ENCODE peak calls at places on chromosome X, in five cellular contexts. G is stomach, M is suprapubic skin, E is HCT116, F is HepG2. V is an unnamed sample.

GRCh38 chrX:20116575-20117240 is at the start of gene MAP7D2:
- DNase-seq in G (no peak), M (no peak), E (no peak), F (peak; percentile 2), V (no peak)

GRCh38 chrX:135389717-135390116 is 32.0 kb upstream of the SMIM10L2A start:
- DNase-seq in G (no peak), M (no peak), E (peak; percentile 75), F (peak; percentile 51), V (no peak)

GRCh38 chrX:140317462-140317861 is 187.4 kb downstream of the SOX3 start:
- DNase-seq in G (no peak), M (no peak), E (no peak), F (no peak), V (no peak)

GRCh38 chrX:72394518-72395163 is 88.9 kb upstream of the CITED1 start:
- DNase-seq in G (no peak), M (no peak), E (no peak), F (no peak), V (no peak)

GRCh38 chrX:3346436-3347329 is at the start of gene MXRA5:
- DNase-seq in G (no peak), M (no peak), E (no peak), F (no peak), V (no peak)

GRCh38 chrX:110003167-110004156 is 548 bp downstream of the TMEM164 start:
- DNase-seq in G (peak; percentile 39), M (peak; percentile 62), E (no peak), F (no peak), V (no peak)

GRCh38 chrX:21800344-21800770 is 39.1 kb upstream of the MBTPS2 start:
- DNase-seq in G (no peak), M (no peak), E (no peak), F (no peak), V (no peak)

GRCh38 chrX:109785053-109785452 is 52.0 kb upstream of the ACSL4 start:
- DNase-seq in G (no peak), M (no peak), E (no peak), F (no peak), V (no peak)

GRCh38 chrX:143580266-143580665 is 55.6 kb downstream of the SLITRK4 start:
- DNase-seq in G (no peak), M (no peak), E (no peak), F (no peak), V (no peak)

GRCh38 chrX:86039625-86040568 is 7.5 kb downstream of the CHM start:
- DNase-seq in G (no peak), M (no peak), E (no peak), F (peak; percentile 59), V (no peak)

GRCh38 chrX:129833153-129834004 is 10.3 kb downstream of the ZDHHC9 start:
- DNase-seq in G (no peak), M (no peak), E (no peak), F (no peak), V (no peak)

GRCh38 chrX:109890910-109891502 is 111.9 kb upstream of the TMEM164 start:
- DNase-seq in G (peak; percentile 61), M (no peak), E (peak; percentile 43), F (peak; percentile 43), V (no peak)

GRCh38 chrX:1477801-1478458 is 25.2 kb upstream of the ASMTL start:
- DNase-seq in G (no peak), M (peak; percentile 17), E (no peak), F (no peak), V (no peak)

GRCh38 chrX:21932277-21932996 is 8.1 kb upstream of the SMS start:
- DNase-seq in G (no peak), M (no peak), E (no peak), F (peak; percentile 21), V (no peak)

GRCh38 chrX:81195712-81196111 is 6.0 kb downstream of the HMGN5 start:
- DNase-seq in G (peak; percentile 57), M (no peak), E (peak; percentile 33), F (peak; percentile 27), V (no peak)

GRCh38 chrX:40041915-40042314 is 55.8 kb downstream of the BCOR start:
- DNase-seq in G (no peak), M (no peak), E (no peak), F (no peak), V (no peak)

GRCh38 chrX:71619193-71619592 is 882 bp upstream of the CXCR3 start:
- DNase-seq in G (no peak), M (no peak), E (no peak), F (no peak), V (no peak)

GRCh38 chrX:18895157-18895952 is 88.6 kb downstream of the PHKA2 start:
- DNase-seq in G (no peak), M (peak; percentile 39), E (no peak), F (no peak), V (no peak)
- TF ChIP-seq POLR2AphosphoS5 in G (no peak), M (no peak), E (no peak), F (no peak), V (no peak)

DNA sequence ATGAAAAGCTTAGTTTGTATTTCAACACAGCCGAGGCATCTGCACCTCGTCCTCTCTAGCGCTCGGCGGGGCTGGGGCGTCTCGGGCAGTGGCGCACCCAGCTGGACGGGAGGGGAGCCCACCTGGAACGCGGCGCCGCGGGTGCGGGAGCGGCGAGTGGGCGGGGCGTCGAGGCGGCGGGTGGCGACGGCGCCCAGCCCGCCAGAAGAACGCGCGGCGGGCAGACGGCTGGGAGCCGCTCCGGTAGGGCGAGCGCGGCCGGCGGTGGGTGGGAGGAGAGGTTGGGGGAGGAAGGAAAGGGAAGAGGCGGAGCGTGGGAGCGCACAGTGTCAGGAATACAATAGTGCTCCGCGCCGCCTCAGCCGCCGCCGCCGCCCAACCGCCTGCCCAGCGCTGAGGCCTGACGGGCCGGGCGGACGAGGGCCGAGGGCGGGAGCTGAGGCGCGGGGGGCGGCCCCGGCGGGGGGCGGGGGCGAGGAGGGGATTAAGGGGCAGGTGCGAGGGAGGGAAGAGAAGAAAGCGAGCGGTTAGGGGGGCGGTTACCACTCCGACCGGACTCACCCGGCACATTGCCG is at the start of gene JADE3:
- DNase-seq in G (peak; percentile 76), M (peak; percentile 68), E (peak; percentile 29), F (peak; percentile 55), V (no peak)
- TF ChIP-seq POLR2AphosphoS5 in G (no peak), M (no peak), E (no peak), F (no peak), V (no peak)

GRCh38 chrX:131045786-131046185 is 12.4 kb upstream of the ARHGAP36 start:
- DNase-seq in G (no peak), M (no peak), E (no peak), F (no peak), V (no peak)
- TF ChIP-seq POLR2AphosphoS5 in G (no peak), M (no peak), E (no peak), F (no peak), V (no peak)

GRCh38 chrX:49272426-49272825 is 2.8 kb downstream of the PPP1R3F start:
- DNase-seq in G (no peak), M (peak; percentile 19), E (no peak), F (no peak), V (no peak)
- TF ChIP-seq POLR2AphosphoS5 in G (no peak), M (no peak), E (no peak), F (no peak), V (no peak)

DNA sequence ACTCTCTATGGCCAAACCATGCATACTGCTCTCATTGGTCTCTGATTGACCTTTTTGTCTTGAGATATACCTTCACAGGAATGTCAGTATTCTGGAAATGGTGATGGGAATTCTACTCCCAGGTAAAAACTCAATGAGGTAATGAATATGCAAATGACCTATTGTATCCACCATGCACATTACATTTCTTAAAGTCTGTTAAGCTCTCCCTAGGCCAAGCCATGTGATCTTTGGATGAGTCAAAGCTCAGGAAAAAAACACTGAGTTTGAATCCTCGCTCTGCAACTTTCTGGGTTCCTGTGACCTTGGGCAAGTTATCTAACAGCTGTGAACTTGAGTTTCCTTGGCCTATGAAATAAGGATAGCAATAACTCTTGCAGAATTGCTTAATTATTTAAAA is 175.4 kb downstream of the PPP1R2C start:
- DNase-seq in G (no peak), M (no peak), E (no peak), F (no peak), V (no peak)
- TF ChIP-seq POLR2AphosphoS5 in G (no peak), M (no peak), E (no peak), F (no peak), V (no peak)

DNA sequence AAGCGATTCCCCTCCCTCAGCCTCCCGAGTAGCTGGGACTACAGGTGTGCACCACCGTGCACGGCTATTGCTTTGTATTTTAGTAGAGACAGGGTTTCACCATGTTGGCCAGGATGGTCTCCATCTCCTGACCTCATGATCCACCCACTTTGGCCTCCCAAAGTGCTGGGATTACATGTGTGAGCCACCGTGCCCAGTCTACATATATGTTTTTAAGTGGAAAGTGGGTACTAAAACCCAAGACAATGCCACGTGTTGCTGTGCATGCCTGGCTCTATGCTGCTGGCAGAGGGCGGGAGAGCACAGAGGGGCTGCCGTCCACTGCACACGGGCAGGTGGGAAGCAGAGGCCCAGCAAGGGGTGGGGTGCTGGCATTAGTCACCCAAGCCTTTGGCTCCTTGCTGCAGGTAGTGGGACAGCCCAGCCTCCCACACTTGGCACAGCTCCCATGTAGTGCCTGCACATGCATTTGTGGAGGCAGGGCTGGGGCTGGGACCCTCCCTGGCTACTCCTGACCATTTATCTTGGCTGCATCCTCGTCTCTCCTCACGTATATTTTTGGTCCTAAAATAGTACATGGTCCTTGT is 3.5 kb downstream of the EMD start:
- DNase-seq in G (no peak), M (no peak), E (no peak), F (no peak), V (no peak)
- TF ChIP-seq POLR2AphosphoS5 in G (no peak), M (no peak), E (no peak), F (no peak), V (no peak)

DNA sequence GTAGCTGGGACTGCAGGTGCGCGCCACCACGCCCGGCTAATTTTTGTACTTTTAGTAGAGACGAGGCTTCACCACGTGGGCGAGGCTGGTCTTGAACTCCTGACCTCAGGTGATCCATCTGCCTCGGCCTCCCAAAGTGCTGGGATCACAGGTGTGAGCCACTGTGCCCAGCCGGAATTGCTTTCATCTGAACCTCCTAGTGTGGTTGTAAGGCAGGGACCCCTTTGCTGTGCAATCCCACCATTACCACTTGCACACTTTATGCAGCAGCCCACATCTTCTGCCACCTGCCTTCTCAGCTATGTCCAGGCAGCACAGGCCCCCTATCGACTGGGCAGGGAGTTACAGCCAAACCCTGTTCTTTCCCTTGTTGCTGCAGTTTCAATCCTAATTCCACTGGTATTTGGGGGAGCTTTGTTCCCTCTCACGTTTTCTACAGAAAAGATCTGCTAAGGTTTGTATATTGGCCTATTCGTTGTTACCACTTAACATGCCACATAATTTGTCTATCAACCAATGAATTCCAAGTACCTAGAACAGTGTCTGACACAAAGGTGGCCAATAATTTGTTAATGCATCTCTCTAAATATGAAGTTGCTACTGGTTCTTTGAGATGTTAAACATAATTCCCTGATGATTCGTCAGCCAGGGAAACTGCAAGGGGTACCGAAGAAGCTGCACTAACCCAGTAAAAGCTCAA is 6.5 kb downstream of the RPL39 start:
- DNase-seq in G (peak; percentile 44), M (no peak), E (no peak), F (no peak), V (no peak)
- TF ChIP-seq POLR2AphosphoS5 in G (no peak), M (no peak), E (no peak), F (peak; percentile 33), V (peak; percentile 4)

DNA sequence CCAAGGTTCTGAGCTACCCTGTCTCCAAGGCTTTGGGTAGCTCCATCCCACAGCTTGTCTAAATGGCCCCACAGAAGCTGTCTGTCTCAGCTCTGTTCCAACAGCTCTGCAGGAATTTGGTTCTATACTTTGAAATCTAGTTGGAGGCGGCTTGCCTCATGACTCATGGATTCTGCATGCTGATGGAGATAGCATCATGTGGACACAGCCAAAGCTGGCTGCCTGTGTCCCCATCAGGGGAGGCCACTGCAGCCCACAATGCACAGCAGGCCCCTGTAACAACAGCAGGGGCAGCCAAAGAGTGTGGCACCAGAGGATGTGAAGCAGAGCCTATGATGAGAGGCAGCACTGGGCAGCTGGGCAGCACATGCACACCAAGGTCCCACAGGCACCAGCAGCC is 67.2 kb downstream of the DCAF12L1 start:
- DNase-seq in G (no peak), M (no peak), E (no peak), F (no peak), V (no peak)
- TF ChIP-seq POLR2AphosphoS5 in G (no peak), M (no peak), E (no peak), F (no peak), V (no peak)

GRCh38 chrX:30283456-30284200 is 25.6 kb downstream of the NR0B1 start:
- DNase-seq in G (no peak), M (no peak), E (peak; percentile 75), F (peak; percentile 22), V (no peak)
- TF ChIP-seq POLR2AphosphoS5 in G (no peak), M (no peak), E (no peak), F (no peak), V (no peak)

V was measured in GM12878.